ENCODE peak calls at places on chromosomes 4 and X, in seven cellular contexts. One of them, this sample, is unnamed.

GRCh38 chr4:602559-602942 is 22.8 kb upstream of the PDE6B start:
- DNase-seq in cardiac fibroblast: peak; percentile 25
- DNase-seq in SW480: peak; percentile 15
- DNase-seq in AG08396: no peak
- DNase-seq in GM04504: no peak
- DNase-seq in uterus: no peak
- DNase-seq in NCI-H460: peak; percentile 27
- DNase-seq in this sample: no peak

GRCh38 chr4:3808597-3808996 is 42.4 kb downstream of the ADRA2C start:
- DNase-seq in cardiac fibroblast: no peak
- DNase-seq in NCI-H460: no peak
- DNase-seq in SW480: no peak
- DNase-seq in AG08396: no peak
- DNase-seq in uterus: no peak
- DNase-seq in GM04504: no peak
- DNase-seq in this sample: no peak

GRCh38 chr4:184983660-184984356 is 34.5 kb upstream of the HELT start:
- DNase-seq in NCI-H460: peak; percentile 33
- DNase-seq in AG08396: peak; percentile 66
- DNase-seq in uterus: peak; percentile 40
- DNase-seq in SW480: peak; percentile 79
- DNase-seq in cardiac fibroblast: peak; percentile 68
- DNase-seq in GM04504: peak; percentile 10
- DNase-seq in this sample: peak; percentile 80

GRCh38 chr4:177879851-177880250 is 437.6 kb upstream of the AGA start:
- DNase-seq in AG08396: no peak
- DNase-seq in NCI-H460: no peak
- DNase-seq in uterus: no peak
- DNase-seq in cardiac fibroblast: no peak
- DNase-seq in GM04504: no peak
- DNase-seq in SW480: no peak
- DNase-seq in this sample: no peak

GRCh38 chr4:181548873-181549541 is 694.2 kb upstream of the TENM3 start:
- DNase-seq in uterus: no peak
- DNase-seq in AG08396: no peak
- DNase-seq in SW480: peak; percentile 89
- DNase-seq in cardiac fibroblast: peak; percentile 94
- DNase-seq in GM04504: peak; percentile 67
- DNase-seq in NCI-H460: peak; percentile 47
- DNase-seq in this sample: no peak

GRCh38 chr4:26174033-26174432 is 146.8 kb upstream of the RBPJ start:
- DNase-seq in AG08396: no peak
- DNase-seq in cardiac fibroblast: no peak
- DNase-seq in NCI-H460: no peak
- DNase-seq in uterus: no peak
- DNase-seq in GM04504: no peak
- DNase-seq in SW480: no peak
- DNase-seq in this sample: no peak

GRCh38 chrX:55546956-55547355 is 57.3 kb upstream of the USP51 start:
- DNase-seq in GM04504: no peak
- DNase-seq in cardiac fibroblast: peak; percentile 11
- DNase-seq in uterus: no peak
- DNase-seq in NCI-H460: no peak
- DNase-seq in AG08396: no peak
- DNase-seq in SW480: no peak
- DNase-seq in this sample: no peak

GRCh38 chrX:34873500-34874225 is 68.9 kb upstream of the FAM47B start:
- DNase-seq in uterus: no peak
- DNase-seq in SW480: no peak
- DNase-seq in NCI-H460: no peak
- DNase-seq in cardiac fibroblast: peak; percentile 30
- DNase-seq in AG08396: no peak
- DNase-seq in GM04504: no peak
- DNase-seq in this sample: no peak

GRCh38 chr4:687048-687974 is 1.6 kb downstream of the SLC49A3 start:
- DNase-seq in GM04504: peak; percentile 84
- DNase-seq in uterus: peak; percentile 84
- DNase-seq in NCI-H460: peak; percentile 86
- DNase-seq in cardiac fibroblast: peak; percentile 95
- DNase-seq in SW480: peak; percentile 71
- DNase-seq in AG08396: peak; percentile 98
- DNase-seq in this sample: no peak

GRCh38 chr4:153486281-153487151 is 20.4 kb downstream of the TMEM131L start:
- DNase-seq in uterus: peak; percentile 39
- DNase-seq in GM04504: peak; percentile 51
- DNase-seq in SW480: peak; percentile 16
- DNase-seq in NCI-H460: no peak
- DNase-seq in AG08396: peak; percentile 80
- DNase-seq in cardiac fibroblast: peak; percentile 90
- DNase-seq in this sample: no peak

GRCh38 chr4:159227984-159228383 is 125.1 kb downstream of the RAPGEF2 start:
- DNase-seq in NCI-H460: peak; percentile 53
- DNase-seq in AG08396: peak; percentile 86
- DNase-seq in GM04504: no peak
- DNase-seq in uterus: peak; percentile 58
- DNase-seq in SW480: peak; percentile 63
- DNase-seq in cardiac fibroblast: peak; percentile 93
- DNase-seq in this sample: no peak

GRCh38 chr4:146155152-146155724 is 20.3 kb upstream of the LSM6 start:
- DNase-seq in SW480: no peak
- DNase-seq in uterus: no peak
- DNase-seq in NCI-H460: no peak
- DNase-seq in cardiac fibroblast: no peak
- DNase-seq in GM04504: no peak
- DNase-seq in AG08396: no peak
- DNase-seq in this sample: no peak

GRCh38 chr4:28464823-28465222 is 1604.2 kb downstream of the STIM2 start:
- DNase-seq in SW480: no peak
- DNase-seq in NCI-H460: no peak
- DNase-seq in cardiac fibroblast: no peak
- DNase-seq in GM04504: no peak
- DNase-seq in uterus: no peak
- DNase-seq in AG08396: no peak
- DNase-seq in this sample: no peak

GRCh38 chrX:136710324-136710951 is 62.5 kb downstream of the CD40LG start:
- DNase-seq in NCI-H460: no peak
- DNase-seq in AG08396: no peak
- DNase-seq in uterus: no peak
- DNase-seq in GM04504: no peak
- DNase-seq in cardiac fibroblast: peak; percentile 78
- DNase-seq in SW480: no peak
- DNase-seq in this sample: peak; percentile 77

GRCh38 chr4:120921456-120922389 is 803 bp downstream of the PRDM5 start:
- DNase-seq in cardiac fibroblast: peak; percentile 73
- DNase-seq in AG08396: peak; percentile 75
- DNase-seq in GM04504: peak; percentile 31
- DNase-seq in SW480: peak; percentile 55
- DNase-seq in uterus: peak; percentile 63
- DNase-seq in NCI-H460: peak; percentile 41
- DNase-seq in this sample: peak; percentile 59

GRCh38 chrX:42708222-42708621 is 69.7 kb downstream of the PPP1R2C start:
- DNase-seq in GM04504: no peak
- DNase-seq in AG08396: no peak
- DNase-seq in NCI-H460: no peak
- DNase-seq in uterus: no peak
- DNase-seq in SW480: no peak
- DNase-seq in cardiac fibroblast: peak; percentile 74
- DNase-seq in this sample: no peak

GRCh38 chrX:22300130-22300529 is 27.4 kb downstream of the CBLL2 start:
- DNase-seq in cardiac fibroblast: peak; percentile 54
- DNase-seq in NCI-H460: peak; percentile 30
- DNase-seq in SW480: peak; percentile 75
- DNase-seq in uterus: peak; percentile 15
- DNase-seq in AG08396: peak; percentile 32
- DNase-seq in GM04504: peak; percentile 31
- DNase-seq in this sample: peak; percentile 73

This sample was measured in MM.1S.